ENCODE peak calls at places on chromosomes 5 and 9, in eight cellular contexts. One of them, this sample, is unnamed.

GRCh38 chr5:36444582-36444999 is 142.9 kb upstream of the RANBP3L start:
- DNase-seq in brain microvascular endothelial cell: no peak
- DNase-seq in psoas muscle: no peak
- DNase-seq in kidney glomerular epithelial cell: no peak
- DNase-seq in GDM1: no peak
- DNase-seq in ovary: no peak
- DNase-seq in stimulated activated CD4-positive, alpha-beta T cell treated with anti-CD3 and anti-CD28 coated beads, TNF-alpha, amount 100 ng/mL, for 48 hours: no peak
- DNase-seq in HT1080: peak
- DNase-seq in this sample: no peak

GRCh38 chr5:53476531-53477480 is 3.6 kb upstream of the FST start:
- DNase-seq in brain microvascular endothelial cell: no peak
- DNase-seq in psoas muscle: no peak
- DNase-seq in kidney glomerular epithelial cell: no peak
- DNase-seq in GDM1: no peak
- DNase-seq in ovary: no peak
- DNase-seq in stimulated activated CD4-positive, alpha-beta T cell treated with anti-CD3 and anti-CD28 coated beads, TNF-alpha, amount 100 ng/mL, for 48 hours: no peak
- DNase-seq in HT1080: no peak
- DNase-seq in this sample: no peak

GRCh38 chr9:133360400-133361393 is 4.3 kb downstream of the SURF2 start:
- DNase-seq in brain microvascular endothelial cell: no peak
- DNase-seq in psoas muscle: no peak
- DNase-seq in kidney glomerular epithelial cell: no peak
- DNase-seq in GDM1: no peak
- DNase-seq in ovary: no peak
- DNase-seq in stimulated activated CD4-positive, alpha-beta T cell treated with anti-CD3 and anti-CD28 coated beads, TNF-alpha, amount 100 ng/mL, for 48 hours: no peak
- DNase-seq in HT1080: no peak
- DNase-seq in this sample: no peak

GRCh38 chr9:75844321-75844720 is 46.2 kb upstream of the PCSK5 start:
- DNase-seq in brain microvascular endothelial cell: no peak
- DNase-seq in psoas muscle: no peak
- DNase-seq in kidney glomerular epithelial cell: no peak
- DNase-seq in GDM1: no peak
- DNase-seq in ovary: no peak
- DNase-seq in stimulated activated CD4-positive, alpha-beta T cell treated with anti-CD3 and anti-CD28 coated beads, TNF-alpha, amount 100 ng/mL, for 48 hours: no peak
- DNase-seq in HT1080: no peak
- DNase-seq in this sample: no peak

GRCh38 chr5:134507495-134507894 is 18.0 kb upstream of the JADE2 start:
- DNase-seq in brain microvascular endothelial cell: no peak
- DNase-seq in psoas muscle: no peak
- DNase-seq in kidney glomerular epithelial cell: no peak
- DNase-seq in GDM1: no peak
- DNase-seq in ovary: no peak
- DNase-seq in stimulated activated CD4-positive, alpha-beta T cell treated with anti-CD3 and anti-CD28 coated beads, TNF-alpha, amount 100 ng/mL, for 48 hours: no peak
- DNase-seq in HT1080: no peak
- DNase-seq in this sample: no peak

GRCh38 chr5:131423056-131423455 is 159.2 kb downstream of the CDC42SE2 start:
- DNase-seq in brain microvascular endothelial cell: peak
- DNase-seq in psoas muscle: no peak
- DNase-seq in kidney glomerular epithelial cell: no peak
- DNase-seq in GDM1: no peak
- DNase-seq in ovary: no peak
- DNase-seq in stimulated activated CD4-positive, alpha-beta T cell treated with anti-CD3 and anti-CD28 coated beads, TNF-alpha, amount 100 ng/mL, for 48 hours: no peak
- DNase-seq in HT1080: no peak
- DNase-seq in this sample: no peak

GRCh38 chr9:135214706-135215105 is 127.2 kb downstream of the OLFM1 start:
- DNase-seq in brain microvascular endothelial cell: no peak
- DNase-seq in psoas muscle: peak
- DNase-seq in kidney glomerular epithelial cell: no peak
- DNase-seq in GDM1: no peak
- DNase-seq in ovary: no peak
- DNase-seq in stimulated activated CD4-positive, alpha-beta T cell treated with anti-CD3 and anti-CD28 coated beads, TNF-alpha, amount 100 ng/mL, for 48 hours: no peak
- DNase-seq in HT1080: no peak
- DNase-seq in this sample: no peak

GRCh38 chr9:126614455-126615248 is 924 bp downstream of the LMX1B start:
- DNase-seq in brain microvascular endothelial cell: no peak
- DNase-seq in psoas muscle: no peak
- DNase-seq in kidney glomerular epithelial cell: no peak
- DNase-seq in GDM1: no peak
- DNase-seq in ovary: no peak
- DNase-seq in stimulated activated CD4-positive, alpha-beta T cell treated with anti-CD3 and anti-CD28 coated beads, TNF-alpha, amount 100 ng/mL, for 48 hours: no peak
- DNase-seq in HT1080: no peak
- DNase-seq in this sample: no peak

GRCh38 chr5:39760385-39761198 is 335.8 kb upstream of the DAB2 start:
- DNase-seq in brain microvascular endothelial cell: peak
- DNase-seq in psoas muscle: peak
- DNase-seq in kidney glomerular epithelial cell: peak
- DNase-seq in GDM1: no peak
- DNase-seq in ovary: no peak
- DNase-seq in stimulated activated CD4-positive, alpha-beta T cell treated with anti-CD3 and anti-CD28 coated beads, TNF-alpha, amount 100 ng/mL, for 48 hours: no peak
- DNase-seq in HT1080: peak
- DNase-seq in this sample: no peak

GRCh38 chr5:114018178-114018577 is 343.7 kb upstream of the KCNN2 start:
- DNase-seq in brain microvascular endothelial cell: no peak
- DNase-seq in psoas muscle: no peak
- DNase-seq in kidney glomerular epithelial cell: no peak
- DNase-seq in GDM1: no peak
- DNase-seq in ovary: no peak
- DNase-seq in stimulated activated CD4-positive, alpha-beta T cell treated with anti-CD3 and anti-CD28 coated beads, TNF-alpha, amount 100 ng/mL, for 48 hours: no peak
- DNase-seq in HT1080: no peak
- DNase-seq in this sample: no peak